ENCODE peak calls at places on chromosomes 2 and 18, in eight cellular contexts. G is right lobe of liver; K is CD8-positive, alpha-beta memory T cell; P is SK-N-SH; U is thoracic aorta; J is CD8-positive, alpha-beta T cell; F is mammary epithelial cell; B is brain microvascular endothelial cell. A is an unnamed sample.

GRCh38 chr18:59057969-59058368 is 81.7 kb upstream of the SEC11C start:
- DNase-seq in G (no peak), K (no peak), P (no peak), U (no peak), J (no peak), F (no peak), B (peak), A (no peak)

GRCh38 chr2:116980354-116980753 is 834.1 kb upstream of the DDX18 start:
- DNase-seq in G (no peak), K (no peak), P (no peak), U (no peak), J (no peak), F (no peak), B (no peak), A (no peak)

GRCh38 chr2:8115451-8115850 is 566.4 kb upstream of the ID2 start:
- DNase-seq in G (no peak), K (no peak), P (no peak), U (no peak), J (no peak), F (no peak), B (no peak), A (no peak)

GRCh38 chr2:199850718-199851498 is at the start of gene FTCDNL1:
- DNase-seq in G (peak), K (peak), P (peak), U (no peak), J (peak), F (peak), B (peak), A (peak)

GRCh38 chr2:233822781-233823730 is 31.3 kb downstream of the HJURP start:
- DNase-seq in G (peak), K (no peak), P (no peak), U (no peak), J (no peak), F (no peak), B (no peak), A (no peak)

GRCh38 chr2:229342376-229342775 is 71.3 kb upstream of the PID1 start:
- DNase-seq in G (peak), K (no peak), P (peak), U (no peak), J (no peak), F (peak), B (no peak), A (peak)

GRCh38 chr18:21241224-21242131 is 554 bp upstream of the GREB1L start:
- DNase-seq in G (peak), K (no peak), P (peak), U (no peak), J (no peak), F (no peak), B (no peak), A (no peak)

GRCh38 chr2:1598800-1599199 is 145.5 kb downstream of the PXDN start:
- DNase-seq in G (no peak), K (no peak), P (no peak), U (no peak), J (no peak), F (no peak), B (no peak), A (no peak)

GRCh38 chr2:233980955-233981555 is 63.9 kb downstream of the TRPM8 start:
- DNase-seq in G (no peak), K (no peak), P (no peak), U (no peak), J (no peak), F (no peak), B (no peak), A (no peak)

GRCh38 chr2:197904446-197904845 is 100.1 kb downstream of the PLCL1 start:
- DNase-seq in G (no peak), K (peak), P (no peak), U (no peak), J (no peak), F (no peak), B (no peak), A (no peak)

GRCh38 chr2:197908940-197909339 is 104.5 kb downstream of the PLCL1 start:
- DNase-seq in G (no peak), K (no peak), P (no peak), U (no peak), J (no peak), F (no peak), B (no peak), A (no peak)

GRCh38 chr2:197911667-197912066 is 107.3 kb downstream of the PLCL1 start:
- DNase-seq in G (no peak), K (no peak), P (no peak), U (no peak), J (no peak), F (no peak), B (no peak), A (no peak)

GRCh38 chr2:197908191-197908590 is 103.8 kb downstream of the PLCL1 start:
- DNase-seq in G (no peak), K (no peak), P (no peak), U (no peak), J (no peak), F (no peak), B (no peak), A (no peak)

GRCh38 chr2:197909377-197909776 is 105.0 kb downstream of the PLCL1 start:
- DNase-seq in G (no peak), K (no peak), P (no peak), U (no peak), J (no peak), F (peak), B (peak), A (no peak)
- H3K27ac ChIP-seq in G (no peak), K (no peak), P (no peak), U (peak), J (no peak), F (no peak), B (no peak), A (no peak)

GRCh38 chr2:108623616-108624015 is 89.3 kb downstream of the LIMS1 start:
- DNase-seq in G (no peak), K (no peak), P (no peak), U (no peak), J (no peak), F (no peak), B (no peak), A (no peak)

GRCh38 chr2:108621689-108622681 is 87.7 kb downstream of the LIMS1 start:
- DNase-seq in G (no peak), K (peak), P (no peak), U (no peak), J (no peak), F (no peak), B (no peak), A (no peak)

GRCh38 chr2:108619916-108620620 is 85.8 kb downstream of the LIMS1 start:
- DNase-seq in G (no peak), K (no peak), P (no peak), U (no peak), J (no peak), F (no peak), B (no peak), A (no peak)

GRCh38 chr2:108620656-108621055 is 86.4 kb downstream of the LIMS1 start:
- DNase-seq in G (no peak), K (no peak), P (no peak), U (no peak), J (no peak), F (no peak), B (no peak), A (no peak)

DNA sequence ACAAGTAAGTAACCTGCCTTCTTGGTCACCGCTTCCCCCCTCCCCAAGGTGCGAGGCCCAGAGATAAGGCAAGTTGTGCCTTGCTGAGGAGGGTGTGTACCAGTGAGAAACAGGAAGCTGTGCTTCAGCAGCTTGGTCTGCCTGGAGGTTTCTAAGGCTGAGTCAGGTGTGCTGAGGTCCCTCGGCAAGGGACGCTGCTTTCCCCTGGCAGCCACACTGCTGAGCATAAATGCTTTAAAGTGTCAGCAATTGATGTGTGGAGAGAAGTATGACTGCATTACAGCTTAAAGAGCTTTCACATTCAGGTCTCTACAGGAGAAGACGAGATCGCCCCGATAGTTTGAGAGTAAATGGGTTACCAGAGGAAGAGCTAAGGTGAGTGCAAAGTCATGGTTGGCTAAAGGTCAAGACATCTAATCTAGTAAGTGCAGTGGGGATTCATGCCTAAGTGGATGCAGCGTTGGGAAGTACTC is 86.9 kb downstream of the LIMS1 start:
- DNase-seq in G (no peak), K (peak), P (no peak), U (no peak), J (peak), F (peak), B (no peak), A (peak)
- H3K27ac ChIP-seq in G (no peak), K (peak), P (no peak), U (no peak), J (peak), F (peak), B (no peak), A (peak)

GRCh38 chr2:160205511-160205910 is 5.4 kb upstream of the ITGB6 start:
- DNase-seq in G (no peak), K (no peak), P (no peak), U (peak), J (no peak), F (peak), B (peak), A (peak)
- H3K27ac ChIP-seq in G (no peak), K (no peak), P (peak), U (peak), J (no peak), F (peak), B (peak), A (peak)

GRCh38 chr2:191738003-191738402 is 60.1 kb downstream of the NABP1 start:
- DNase-seq in G (no peak), K (no peak), P (no peak), U (no peak), J (no peak), F (no peak), B (no peak), A (no peak)
- H3K27ac ChIP-seq in G (no peak), K (no peak), P (no peak), U (no peak), J (no peak), F (no peak), B (no peak), A (no peak)

GRCh38 chr18:26511339-26512071 is 36.8 kb downstream of the KCTD1 start:
- DNase-seq in G (no peak), K (no peak), P (peak), U (no peak), J (no peak), F (no peak), B (no peak), A (no peak)

GRCh38 chr18:26510337-26510736 is 38.0 kb downstream of the KCTD1 start:
- DNase-seq in G (no peak), K (no peak), P (peak), U (no peak), J (no peak), F (no peak), B (no peak), A (no peak)

GRCh38 chr18:26520974-26521373 is 27.4 kb downstream of the KCTD1 start:
- DNase-seq in G (no peak), K (no peak), P (no peak), U (no peak), J (no peak), F (no peak), B (no peak), A (no peak)

GRCh38 chr18:26516964-26517363 is 31.4 kb downstream of the KCTD1 start:
- DNase-seq in G (no peak), K (no peak), P (no peak), U (no peak), J (no peak), F (no peak), B (peak), A (no peak)

GRCh38 chr18:26515643-26516495 is 32.5 kb downstream of the KCTD1 start:
- DNase-seq in G (no peak), K (no peak), P (no peak), U (no peak), J (no peak), F (no peak), B (no peak), A (no peak)
- H3K27ac ChIP-seq in G (no peak), K (no peak), P (no peak), U (no peak), J (no peak), F (no peak), B (no peak), A (no peak)

DNA sequence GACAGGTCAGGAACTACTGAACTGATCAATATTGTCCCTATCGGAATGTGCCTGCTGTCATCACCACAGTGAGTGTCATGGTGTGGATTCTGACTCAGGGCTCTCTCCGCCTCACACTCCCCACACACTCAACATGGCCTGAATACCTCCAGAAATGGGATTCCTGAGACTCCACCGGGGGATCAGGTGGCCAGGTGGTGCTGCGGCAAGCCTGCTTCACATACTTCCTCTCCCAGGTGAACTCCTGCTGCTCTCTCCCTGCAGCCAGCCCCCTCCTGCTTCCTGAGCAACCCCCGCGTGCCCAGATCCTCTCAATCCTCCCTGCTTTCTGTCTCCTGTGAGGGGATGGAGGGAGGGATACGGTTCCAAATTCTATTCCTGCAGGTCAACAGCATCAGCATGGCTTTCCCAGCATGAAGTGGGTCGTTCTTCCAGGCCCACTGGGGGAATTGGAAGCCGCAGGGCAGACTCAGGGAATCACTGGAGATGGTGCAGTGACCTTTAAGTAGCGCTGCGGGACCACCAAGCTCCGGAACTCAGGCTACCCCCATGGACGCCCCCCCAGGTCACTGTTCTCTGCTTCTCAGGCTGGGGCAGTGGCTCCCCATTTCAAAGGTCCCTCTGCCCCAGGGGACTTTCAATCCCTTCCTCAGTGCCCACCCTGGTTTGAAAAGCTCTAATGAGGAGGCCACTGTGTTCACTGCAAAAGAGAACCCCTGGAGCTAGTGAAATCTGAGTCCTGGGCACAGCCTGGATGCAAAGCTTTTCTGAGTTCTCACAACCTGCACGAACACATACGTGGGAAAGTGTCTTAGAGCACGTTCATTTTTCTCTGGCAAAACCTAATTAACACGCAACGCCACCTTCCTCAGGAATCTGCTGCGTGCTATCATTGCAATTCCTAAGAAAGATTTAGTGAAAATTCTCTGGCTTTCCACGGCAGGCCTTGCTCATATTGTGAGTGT is 168.4 kb downstream of the ZFP36L2 start:
- DNase-seq in G (no peak), K (no peak), P (no peak), U (no peak), J (no peak), F (no peak), B (no peak), A (no peak)
- H3K27ac ChIP-seq in G (no peak), K (no peak), P (no peak), U (no peak), J (no peak), F (no peak), B (no peak), A (peak)

GRCh38 chr2:111534816-111535803 is 348.9 kb downstream of the ANAPC1 start:
- DNase-seq in G (peak), K (no peak), P (no peak), U (no peak), J (no peak), F (peak), B (peak), A (no peak)
- H3K27ac ChIP-seq in G (no peak), K (no peak), P (peak), U (no peak), J (no peak), F (no peak), B (peak), A (peak)

GRCh38 chr18:22538463-22538862 is 120.7 kb upstream of the CTAGE1 start:
- DNase-seq in G (no peak), K (no peak), P (no peak), U (no peak), J (no peak), F (no peak), B (no peak), A (no peak)

GRCh38 chr18:22541232-22541631 is 123.5 kb upstream of the CTAGE1 start:
- DNase-seq in G (no peak), K (no peak), P (no peak), U (no peak), J (no peak), F (no peak), B (no peak), A (no peak)

GRCh38 chr18:22542400-22542835 is 124.7 kb upstream of the CTAGE1 start:
- DNase-seq in G (peak), K (no peak), P (no peak), U (no peak), J (no peak), F (peak), B (peak), A (peak)

GRCh38 chr18:22536558-22536957 is 118.8 kb upstream of the CTAGE1 start:
- DNase-seq in G (no peak), K (no peak), P (no peak), U (no peak), J (no peak), F (no peak), B (no peak), A (no peak)

GRCh38 chr18:22539045-22539444 is 121.3 kb upstream of the CTAGE1 start:
- DNase-seq in G (no peak), K (no peak), P (no peak), U (no peak), J (no peak), F (no peak), B (no peak), A (no peak)
- H3K27ac ChIP-seq in G (no peak), K (no peak), P (no peak), U (no peak), J (no peak), F (no peak), B (no peak), A (no peak)